ENCODE peak calls at places on chromosomes 16 and 17, in nine cellular contexts. One of them, this sample, is unnamed.

GRCh38 chr16:67702130-67702529 is 17.0 kb downstream of the GFOD2 start:
- DNase-seq in progenitor cell of endocrine pancreas: no peak
- DNase-seq in EL: no peak
- DNase-seq in neural crest cell: no peak
- DNase-seq in SW480: no peak
- DNase-seq in psoas muscle: no peak
- DNase-seq in iPS DF 6.9: no peak
- DNase-seq in A549: no peak
- DNase-seq in GM23248: no peak
- DNase-seq in this sample: no peak

GRCh38 chr17:4514206-4514605 is 15.5 kb downstream of the SPNS2 start:
- DNase-seq in progenitor cell of endocrine pancreas: peak; percentile 46
- DNase-seq in EL: no peak
- DNase-seq in neural crest cell: no peak
- DNase-seq in SW480: no peak
- DNase-seq in psoas muscle: no peak
- DNase-seq in iPS DF 6.9: no peak
- DNase-seq in A549: no peak
- DNase-seq in GM23248: no peak
- DNase-seq in this sample: no peak

GRCh38 chr16:70646260-70647241 is at the start of gene IL34:
- DNase-seq in progenitor cell of endocrine pancreas: no peak
- DNase-seq in EL: no peak
- DNase-seq in neural crest cell: no peak
- DNase-seq in SW480: no peak
- DNase-seq in psoas muscle: peak; percentile 81
- DNase-seq in iPS DF 6.9: no peak
- DNase-seq in A549: no peak
- DNase-seq in GM23248: peak; percentile 45
- DNase-seq in this sample: peak; percentile 77

GRCh38 chr17:76659928-76660614 is 16.5 kb upstream of the ST6GALNAC1 start:
- DNase-seq in progenitor cell of endocrine pancreas: no peak
- DNase-seq in EL: no peak
- DNase-seq in neural crest cell: no peak
- DNase-seq in SW480: peak; percentile 62
- DNase-seq in psoas muscle: no peak
- DNase-seq in iPS DF 6.9: no peak
- DNase-seq in A549: peak; percentile 59
- DNase-seq in GM23248: peak; percentile 48
- DNase-seq in this sample: peak; percentile 73

GRCh38 chr16:27123795-27124194 is 57.1 kb downstream of the C16orf82 start:
- DNase-seq in progenitor cell of endocrine pancreas: no peak
- DNase-seq in EL: peak; percentile 6
- DNase-seq in neural crest cell: no peak
- DNase-seq in SW480: no peak
- DNase-seq in psoas muscle: no peak
- DNase-seq in iPS DF 6.9: no peak
- DNase-seq in A549: no peak
- DNase-seq in GM23248: peak; percentile 15
- DNase-seq in this sample: no peak

GRCh38 chr17:44865921-44866320 is 18.2 kb downstream of the HIGD1B start:
- DNase-seq in progenitor cell of endocrine pancreas: no peak
- DNase-seq in EL: peak; percentile 37
- DNase-seq in neural crest cell: no peak
- DNase-seq in SW480: no peak
- DNase-seq in psoas muscle: no peak
- DNase-seq in iPS DF 6.9: no peak
- DNase-seq in A549: no peak
- DNase-seq in GM23248: peak; percentile 54
- DNase-seq in this sample: no peak

GRCh38 chr17:40187238-40187637 is 10.0 kb downstream of the RAPGEFL1 start:
- DNase-seq in progenitor cell of endocrine pancreas: no peak
- DNase-seq in EL: no peak
- DNase-seq in neural crest cell: no peak
- DNase-seq in SW480: no peak
- DNase-seq in psoas muscle: no peak
- DNase-seq in iPS DF 6.9: no peak
- DNase-seq in A549: no peak
- DNase-seq in GM23248: no peak
- DNase-seq in this sample: no peak

GRCh38 chr16:69485816-69486215 is 61.4 kb downstream of the CYB5B start:
- DNase-seq in progenitor cell of endocrine pancreas: no peak
- DNase-seq in EL: no peak
- DNase-seq in neural crest cell: no peak
- DNase-seq in SW480: no peak
- DNase-seq in psoas muscle: no peak
- DNase-seq in iPS DF 6.9: no peak
- DNase-seq in A549: no peak
- DNase-seq in GM23248: no peak
- DNase-seq in this sample: no peak

GRCh38 chr17:78980624-78980972 is 875 bp upstream of the LGALS3BP start:
- DNase-seq in progenitor cell of endocrine pancreas: no peak
- DNase-seq in EL: no peak
- DNase-seq in neural crest cell: no peak
- DNase-seq in SW480: no peak
- DNase-seq in psoas muscle: no peak
- DNase-seq in iPS DF 6.9: no peak
- DNase-seq in A549: no peak
- DNase-seq in GM23248: no peak
- DNase-seq in this sample: no peak

GRCh38 chr17:83053779-83054451 is 25.5 kb upstream of the METRNL start:
- DNase-seq in progenitor cell of endocrine pancreas: no peak
- DNase-seq in EL: no peak
- DNase-seq in neural crest cell: no peak
- DNase-seq in SW480: no peak
- DNase-seq in psoas muscle: no peak
- DNase-seq in iPS DF 6.9: no peak
- DNase-seq in A549: no peak
- DNase-seq in GM23248: no peak
- DNase-seq in this sample: no peak

GRCh38 chr16:88706965-88707871 is 915 bp downstream of the CTU2 start:
- DNase-seq in progenitor cell of endocrine pancreas: no peak
- DNase-seq in EL: no peak
- DNase-seq in neural crest cell: no peak
- DNase-seq in SW480: no peak
- DNase-seq in psoas muscle: no peak
- DNase-seq in iPS DF 6.9: no peak
- DNase-seq in A549: no peak
- DNase-seq in GM23248: peak; percentile 63
- DNase-seq in this sample: no peak

GRCh38 chr16:57757326-57757786 is 21.8 kb downstream of the KATNB1 start:
- DNase-seq in progenitor cell of endocrine pancreas: peak; percentile 83
- DNase-seq in EL: peak; percentile 78
- DNase-seq in neural crest cell: peak; percentile 90
- DNase-seq in SW480: peak; percentile 56
- DNase-seq in psoas muscle: peak; percentile 87
- DNase-seq in iPS DF 6.9: no peak
- DNase-seq in A549: peak; percentile 83
- DNase-seq in GM23248: peak; percentile 81
- DNase-seq in this sample: peak; percentile 97

GRCh38 chr17:11705111-11705510 is 106.8 kb downstream of the DNAH9 start:
- DNase-seq in progenitor cell of endocrine pancreas: no peak
- DNase-seq in EL: no peak
- DNase-seq in neural crest cell: no peak
- DNase-seq in SW480: peak; percentile 81
- DNase-seq in psoas muscle: no peak
- DNase-seq in iPS DF 6.9: no peak
- DNase-seq in A549: no peak
- DNase-seq in GM23248: no peak
- DNase-seq in this sample: no peak

GRCh38 chr16:14354561-14355351 is 275.3 kb downstream of the PARN start:
- DNase-seq in progenitor cell of endocrine pancreas: no peak
- DNase-seq in EL: peak; percentile 36
- DNase-seq in neural crest cell: no peak
- DNase-seq in SW480: no peak
- DNase-seq in psoas muscle: no peak
- DNase-seq in iPS DF 6.9: no peak
- DNase-seq in A549: peak; percentile 49
- DNase-seq in GM23248: peak; percentile 56
- DNase-seq in this sample: no peak

This sample was measured in SK-N-SH.